ENCODE peak calls at places on chromosomes 16 and 17, in nine cellular contexts. One of them, this sample, is unnamed.

GRCh38 chr17:67377727-67378443 is 804 bp downstream of the PITPNC1 start:
- DNase-seq in iPS DF 19.7: no peak
- DNase-seq in C1 segment of cervical spinal cord: peak; percentile 56
- DNase-seq in T-helper 17 cell: peak; percentile 36
- DNase-seq in stimulated activated CD4-positive, alpha-beta T cell treated with anti-CD3 and anti-CD28 coated beads, Interleukin-1b, Interleukin-23, amount 100 ng/mL, for 1 hour: peak; percentile 30
- DNase-seq in AG04450: no peak
- DNase-seq in astrocyte of the hippocampus: peak; percentile 77
- DNase-seq in Caki2: peak; percentile 54
- DNase-seq in NCI-H1417: peak; percentile 81
- DNase-seq in this sample: peak; percentile 66

GRCh38 chr16:12119562-12119961 is 143.0 kb downstream of the SNX29 start:
- DNase-seq in C1 segment of cervical spinal cord: no peak
- DNase-seq in astrocyte of the hippocampus: peak; percentile 32
- DNase-seq in T-helper 17 cell: no peak
- DNase-seq in iPS DF 19.7: no peak
- DNase-seq in Caki2: no peak
- DNase-seq in NCI-H1417: no peak
- DNase-seq in stimulated activated CD4-positive, alpha-beta T cell treated with anti-CD3 and anti-CD28 coated beads, Interleukin-1b, Interleukin-23, amount 100 ng/mL, for 1 hour: no peak
- DNase-seq in AG04450: no peak
- DNase-seq in this sample: no peak

GRCh38 chr17:38636054-38636453 is 30.3 kb upstream of the SRCIN1 start:
- DNase-seq in astrocyte of the hippocampus: no peak
- DNase-seq in stimulated activated CD4-positive, alpha-beta T cell treated with anti-CD3 and anti-CD28 coated beads, Interleukin-1b, Interleukin-23, amount 100 ng/mL, for 1 hour: no peak
- DNase-seq in NCI-H1417: peak; percentile 8
- DNase-seq in T-helper 17 cell: no peak
- DNase-seq in Caki2: no peak
- DNase-seq in C1 segment of cervical spinal cord: no peak
- DNase-seq in AG04450: no peak
- DNase-seq in iPS DF 19.7: peak; percentile 35
- DNase-seq in this sample: no peak

GRCh38 chr17:55391244-55391757 is 30.3 kb downstream of the MMD start:
- DNase-seq in astrocyte of the hippocampus: no peak
- DNase-seq in stimulated activated CD4-positive, alpha-beta T cell treated with anti-CD3 and anti-CD28 coated beads, Interleukin-1b, Interleukin-23, amount 100 ng/mL, for 1 hour: no peak
- DNase-seq in C1 segment of cervical spinal cord: no peak
- DNase-seq in iPS DF 19.7: no peak
- DNase-seq in T-helper 17 cell: no peak
- DNase-seq in NCI-H1417: no peak
- DNase-seq in Caki2: no peak
- DNase-seq in AG04450: no peak
- DNase-seq in this sample: no peak

GRCh38 chr16:87979352-87979751 is 28.1 kb downstream of the BANP start:
- DNase-seq in Caki2: no peak
- DNase-seq in AG04450: no peak
- DNase-seq in astrocyte of the hippocampus: no peak
- DNase-seq in iPS DF 19.7: no peak
- DNase-seq in NCI-H1417: no peak
- DNase-seq in stimulated activated CD4-positive, alpha-beta T cell treated with anti-CD3 and anti-CD28 coated beads, Interleukin-1b, Interleukin-23, amount 100 ng/mL, for 1 hour: no peak
- DNase-seq in C1 segment of cervical spinal cord: no peak
- DNase-seq in T-helper 17 cell: no peak
- DNase-seq in this sample: no peak

GRCh38 chr17:56771975-56772374 is 61.7 kb downstream of the C17orf67 start:
- DNase-seq in C1 segment of cervical spinal cord: no peak
- DNase-seq in AG04450: no peak
- DNase-seq in T-helper 17 cell: no peak
- DNase-seq in stimulated activated CD4-positive, alpha-beta T cell treated with anti-CD3 and anti-CD28 coated beads, Interleukin-1b, Interleukin-23, amount 100 ng/mL, for 1 hour: no peak
- DNase-seq in NCI-H1417: no peak
- DNase-seq in iPS DF 19.7: no peak
- DNase-seq in astrocyte of the hippocampus: no peak
- DNase-seq in Caki2: no peak
- DNase-seq in this sample: no peak

GRCh38 chr17:41772218-41772585 is 14.3 kb downstream of the JUP start:
- DNase-seq in iPS DF 19.7: no peak
- DNase-seq in C1 segment of cervical spinal cord: no peak
- DNase-seq in NCI-H1417: peak; percentile 53
- DNase-seq in astrocyte of the hippocampus: no peak
- DNase-seq in T-helper 17 cell: no peak
- DNase-seq in stimulated activated CD4-positive, alpha-beta T cell treated with anti-CD3 and anti-CD28 coated beads, Interleukin-1b, Interleukin-23, amount 100 ng/mL, for 1 hour: no peak
- DNase-seq in AG04450: no peak
- DNase-seq in Caki2: no peak
- DNase-seq in this sample: no peak

GRCh38 chr17:79836952-79837887 is 2.0 kb downstream of the CBX4 start:
- DNase-seq in C1 segment of cervical spinal cord: no peak
- DNase-seq in astrocyte of the hippocampus: peak; percentile 83
- DNase-seq in Caki2: peak; percentile 61
- DNase-seq in T-helper 17 cell: no peak
- DNase-seq in stimulated activated CD4-positive, alpha-beta T cell treated with anti-CD3 and anti-CD28 coated beads, Interleukin-1b, Interleukin-23, amount 100 ng/mL, for 1 hour: no peak
- DNase-seq in iPS DF 19.7: no peak
- DNase-seq in AG04450: no peak
- DNase-seq in NCI-H1417: no peak
- DNase-seq in this sample: peak; percentile 88

GRCh38 chr17:75594499-75595283 is 7.1 kb downstream of the MYO15B start:
- DNase-seq in NCI-H1417: peak; percentile 8
- DNase-seq in Caki2: no peak
- DNase-seq in T-helper 17 cell: no peak
- DNase-seq in iPS DF 19.7: no peak
- DNase-seq in C1 segment of cervical spinal cord: no peak
- DNase-seq in AG04450: no peak
- DNase-seq in stimulated activated CD4-positive, alpha-beta T cell treated with anti-CD3 and anti-CD28 coated beads, Interleukin-1b, Interleukin-23, amount 100 ng/mL, for 1 hour: no peak
- DNase-seq in astrocyte of the hippocampus: no peak
- DNase-seq in this sample: no peak

GRCh38 chr17:19482571-19482970 is 51.1 kb upstream of the SLC47A1 start:
- DNase-seq in iPS DF 19.7: no peak
- DNase-seq in astrocyte of the hippocampus: peak; percentile 70
- DNase-seq in T-helper 17 cell: no peak
- DNase-seq in stimulated activated CD4-positive, alpha-beta T cell treated with anti-CD3 and anti-CD28 coated beads, Interleukin-1b, Interleukin-23, amount 100 ng/mL, for 1 hour: no peak
- DNase-seq in NCI-H1417: no peak
- DNase-seq in Caki2: no peak
- DNase-seq in AG04450: no peak
- DNase-seq in C1 segment of cervical spinal cord: no peak
- DNase-seq in this sample: no peak

GRCh38 chr17:63622571-63623390 is 564 bp downstream of the MAP3K3 start:
- DNase-seq in NCI-H1417: peak; percentile 69
- DNase-seq in stimulated activated CD4-positive, alpha-beta T cell treated with anti-CD3 and anti-CD28 coated beads, Interleukin-1b, Interleukin-23, amount 100 ng/mL, for 1 hour: peak; percentile 31
- DNase-seq in Caki2: peak; percentile 32
- DNase-seq in iPS DF 19.7: no peak
- DNase-seq in astrocyte of the hippocampus: peak; percentile 79
- DNase-seq in C1 segment of cervical spinal cord: peak; percentile 78
- DNase-seq in T-helper 17 cell: peak; percentile 44
- DNase-seq in AG04450: no peak
- DNase-seq in this sample: peak; percentile 72

GRCh38 chr17:82217530-82218204 is 5.0 kb upstream of the CCDC57 start:
- DNase-seq in Caki2: peak; percentile 26
- DNase-seq in iPS DF 19.7: no peak
- DNase-seq in T-helper 17 cell: no peak
- DNase-seq in NCI-H1417: no peak
- DNase-seq in astrocyte of the hippocampus: peak; percentile 92
- DNase-seq in AG04450: peak; percentile 69
- DNase-seq in C1 segment of cervical spinal cord: peak; percentile 31
- DNase-seq in stimulated activated CD4-positive, alpha-beta T cell treated with anti-CD3 and anti-CD28 coated beads, Interleukin-1b, Interleukin-23, amount 100 ng/mL, for 1 hour: no peak
- DNase-seq in this sample: peak; percentile 96

GRCh38 chr17:66412857-66413563 is 110.6 kb downstream of the PRKCA start:
- DNase-seq in C1 segment of cervical spinal cord: no peak
- DNase-seq in stimulated activated CD4-positive, alpha-beta T cell treated with anti-CD3 and anti-CD28 coated beads, Interleukin-1b, Interleukin-23, amount 100 ng/mL, for 1 hour: no peak
- DNase-seq in iPS DF 19.7: no peak
- DNase-seq in AG04450: no peak
- DNase-seq in T-helper 17 cell: no peak
- DNase-seq in Caki2: no peak
- DNase-seq in astrocyte of the hippocampus: no peak
- DNase-seq in NCI-H1417: no peak
- DNase-seq in this sample: no peak

GRCh38 chr17:75551276-75551675 is 25.8 kb downstream of the LLGL2 start:
- DNase-seq in T-helper 17 cell: no peak
- DNase-seq in AG04450: no peak
- DNase-seq in C1 segment of cervical spinal cord: no peak
- DNase-seq in stimulated activated CD4-positive, alpha-beta T cell treated with anti-CD3 and anti-CD28 coated beads, Interleukin-1b, Interleukin-23, amount 100 ng/mL, for 1 hour: no peak
- DNase-seq in NCI-H1417: no peak
- DNase-seq in iPS DF 19.7: no peak
- DNase-seq in astrocyte of the hippocampus: no peak
- DNase-seq in Caki2: peak; percentile 20
- DNase-seq in this sample: no peak

GRCh38 chr16:87054856-87055255 is 262.3 kb downstream of the C16orf95 start:
- DNase-seq in iPS DF 19.7: no peak
- DNase-seq in Caki2: no peak
- DNase-seq in astrocyte of the hippocampus: no peak
- DNase-seq in NCI-H1417: no peak
- DNase-seq in T-helper 17 cell: no peak
- DNase-seq in stimulated activated CD4-positive, alpha-beta T cell treated with anti-CD3 and anti-CD28 coated beads, Interleukin-1b, Interleukin-23, amount 100 ng/mL, for 1 hour: no peak
- DNase-seq in C1 segment of cervical spinal cord: no peak
- DNase-seq in AG04450: no peak
- DNase-seq in this sample: no peak

GRCh38 chr16:57540387-57540786 is 2.1 kb upstream of the ADGRG5 start:
- DNase-seq in AG04450: no peak
- DNase-seq in stimulated activated CD4-positive, alpha-beta T cell treated with anti-CD3 and anti-CD28 coated beads, Interleukin-1b, Interleukin-23, amount 100 ng/mL, for 1 hour: no peak
- DNase-seq in astrocyte of the hippocampus: no peak
- DNase-seq in iPS DF 19.7: no peak
- DNase-seq in T-helper 17 cell: no peak
- DNase-seq in C1 segment of cervical spinal cord: no peak
- DNase-seq in NCI-H1417: no peak
- DNase-seq in Caki2: no peak
- DNase-seq in this sample: no peak

GRCh38 chr17:14373587-14374259 is 72.8 kb downstream of the HS3ST3B1 start:
- DNase-seq in T-helper 17 cell: no peak
- DNase-seq in iPS DF 19.7: no peak
- DNase-seq in stimulated activated CD4-positive, alpha-beta T cell treated with anti-CD3 and anti-CD28 coated beads, Interleukin-1b, Interleukin-23, amount 100 ng/mL, for 1 hour: no peak
- DNase-seq in AG04450: no peak
- DNase-seq in astrocyte of the hippocampus: no peak
- DNase-seq in NCI-H1417: no peak
- DNase-seq in C1 segment of cervical spinal cord: no peak
- DNase-seq in Caki2: peak; percentile 12
- DNase-seq in this sample: peak; percentile 53

GRCh38 chr17:78459696-78460095 is 81.2 kb downstream of the PGS1 start:
- DNase-seq in stimulated activated CD4-positive, alpha-beta T cell treated with anti-CD3 and anti-CD28 coated beads, Interleukin-1b, Interleukin-23, amount 100 ng/mL, for 1 hour: no peak
- DNase-seq in iPS DF 19.7: no peak
- DNase-seq in Caki2: no peak
- DNase-seq in NCI-H1417: no peak
- DNase-seq in C1 segment of cervical spinal cord: no peak
- DNase-seq in T-helper 17 cell: no peak
- DNase-seq in AG04450: no peak
- DNase-seq in astrocyte of the hippocampus: no peak
- DNase-seq in this sample: no peak

GRCh38 chr17:31357831-31358400 is 33.6 kb upstream of the RAB11FIP4 start:
- DNase-seq in stimulated activated CD4-positive, alpha-beta T cell treated with anti-CD3 and anti-CD28 coated beads, Interleukin-1b, Interleukin-23, amount 100 ng/mL, for 1 hour: no peak
- DNase-seq in iPS DF 19.7: no peak
- DNase-seq in NCI-H1417: no peak
- DNase-seq in AG04450: no peak
- DNase-seq in T-helper 17 cell: no peak
- DNase-seq in Caki2: no peak
- DNase-seq in astrocyte of the hippocampus: no peak
- DNase-seq in C1 segment of cervical spinal cord: no peak
- DNase-seq in this sample: no peak

GRCh38 chr17:40069751-40070643 is 7.2 kb downstream of the THRA start:
- DNase-seq in C1 segment of cervical spinal cord: peak; percentile 48
- DNase-seq in stimulated activated CD4-positive, alpha-beta T cell treated with anti-CD3 and anti-CD28 coated beads, Interleukin-1b, Interleukin-23, amount 100 ng/mL, for 1 hour: no peak
- DNase-seq in NCI-H1417: peak; percentile 89
- DNase-seq in T-helper 17 cell: no peak
- DNase-seq in Caki2: no peak
- DNase-seq in iPS DF 19.7: no peak
- DNase-seq in astrocyte of the hippocampus: peak; percentile 62
- DNase-seq in AG04450: no peak
- DNase-seq in this sample: peak; percentile 44

GRCh38 chr16:15925631-15926030 is 23.8 kb upstream of the ABCC1 start:
- DNase-seq in T-helper 17 cell: no peak
- DNase-seq in stimulated activated CD4-positive, alpha-beta T cell treated with anti-CD3 and anti-CD28 coated beads, Interleukin-1b, Interleukin-23, amount 100 ng/mL, for 1 hour: no peak
- DNase-seq in astrocyte of the hippocampus: no peak
- DNase-seq in C1 segment of cervical spinal cord: no peak
- DNase-seq in Caki2: no peak
- DNase-seq in iPS DF 19.7: no peak
- DNase-seq in AG04450: no peak
- DNase-seq in NCI-H1417: no peak
- DNase-seq in this sample: peak; percentile 1

GRCh38 chr17:15977894-15978293 is 21.6 kb downstream of the ZSWIM7 start:
- DNase-seq in C1 segment of cervical spinal cord: no peak
- DNase-seq in stimulated activated CD4-positive, alpha-beta T cell treated with anti-CD3 and anti-CD28 coated beads, Interleukin-1b, Interleukin-23, amount 100 ng/mL, for 1 hour: no peak
- DNase-seq in AG04450: no peak
- DNase-seq in Caki2: no peak
- DNase-seq in NCI-H1417: no peak
- DNase-seq in iPS DF 19.7: no peak
- DNase-seq in astrocyte of the hippocampus: no peak
- DNase-seq in T-helper 17 cell: no peak
- DNase-seq in this sample: no peak

GRCh38 chr17:46061435-46061834 is 62.4 kb downstream of the STH start:
- DNase-seq in stimulated activated CD4-positive, alpha-beta T cell treated with anti-CD3 and anti-CD28 coated beads, Interleukin-1b, Interleukin-23, amount 100 ng/mL, for 1 hour: no peak
- DNase-seq in NCI-H1417: peak; percentile 37
- DNase-seq in astrocyte of the hippocampus: no peak
- DNase-seq in Caki2: no peak
- DNase-seq in C1 segment of cervical spinal cord: no peak
- DNase-seq in T-helper 17 cell: no peak
- DNase-seq in AG04450: no peak
- DNase-seq in iPS DF 19.7: no peak
- DNase-seq in this sample: no peak

GRCh38 chr16:22183901-22184614 is 21.8 kb downstream of the SDR42E2 start:
- DNase-seq in iPS DF 19.7: no peak
- DNase-seq in astrocyte of the hippocampus: no peak
- DNase-seq in AG04450: no peak
- DNase-seq in C1 segment of cervical spinal cord: no peak
- DNase-seq in Caki2: no peak
- DNase-seq in NCI-H1417: peak; percentile 6
- DNase-seq in T-helper 17 cell: no peak
- DNase-seq in stimulated activated CD4-positive, alpha-beta T cell treated with anti-CD3 and anti-CD28 coated beads, Interleukin-1b, Interleukin-23, amount 100 ng/mL, for 1 hour: no peak
- DNase-seq in this sample: no peak

GRCh38 chr16:81004646-81005353 is 1.9 kb downstream of the CMC2 start:
- DNase-seq in Caki2: peak; percentile 66
- DNase-seq in C1 segment of cervical spinal cord: no peak
- DNase-seq in stimulated activated CD4-positive, alpha-beta T cell treated with anti-CD3 and anti-CD28 coated beads, Interleukin-1b, Interleukin-23, amount 100 ng/mL, for 1 hour: no peak
- DNase-seq in AG04450: peak; percentile 32
- DNase-seq in iPS DF 19.7: no peak
- DNase-seq in T-helper 17 cell: no peak
- DNase-seq in NCI-H1417: peak; percentile 59
- DNase-seq in astrocyte of the hippocampus: peak; percentile 74
- DNase-seq in this sample: peak; percentile 73

GRCh38 chr17:7219812-7220592 is at the start of the genes ACADVL and DLG4:
- DNase-seq in Caki2: peak; percentile 83
- DNase-seq in NCI-H1417: peak; percentile 73
- DNase-seq in astrocyte of the hippocampus: peak; percentile 96
- DNase-seq in C1 segment of cervical spinal cord: peak; percentile 85
- DNase-seq in AG04450: peak; percentile 74
- DNase-seq in iPS DF 19.7: no peak
- DNase-seq in stimulated activated CD4-positive, alpha-beta T cell treated with anti-CD3 and anti-CD28 coated beads, Interleukin-1b, Interleukin-23, amount 100 ng/mL, for 1 hour: no peak
- DNase-seq in T-helper 17 cell: peak; percentile 54
- DNase-seq in this sample: peak; percentile 94

GRCh38 chr16:19872179-19872863 is 12.3 kb downstream of the GPRC5B start:
- DNase-seq in C1 segment of cervical spinal cord: peak; percentile 78
- DNase-seq in stimulated activated CD4-positive, alpha-beta T cell treated with anti-CD3 and anti-CD28 coated beads, Interleukin-1b, Interleukin-23, amount 100 ng/mL, for 1 hour: no peak
- DNase-seq in astrocyte of the hippocampus: no peak
- DNase-seq in iPS DF 19.7: no peak
- DNase-seq in NCI-H1417: no peak
- DNase-seq in T-helper 17 cell: no peak
- DNase-seq in AG04450: no peak
- DNase-seq in Caki2: no peak
- DNase-seq in this sample: no peak

GRCh38 chr16:52114414-52114813 is 432.5 kb downstream of the TOX3 start:
- DNase-seq in stimulated activated CD4-positive, alpha-beta T cell treated with anti-CD3 and anti-CD28 coated beads, Interleukin-1b, Interleukin-23, amount 100 ng/mL, for 1 hour: no peak
- DNase-seq in astrocyte of the hippocampus: peak; percentile 71
- DNase-seq in C1 segment of cervical spinal cord: no peak
- DNase-seq in Caki2: peak; percentile 59
- DNase-seq in iPS DF 19.7: no peak
- DNase-seq in NCI-H1417: peak; percentile 3
- DNase-seq in AG04450: no peak
- DNase-seq in T-helper 17 cell: no peak
- DNase-seq in this sample: no peak

GRCh38 chr16:2082171-2082982 is 34.6 kb downstream of the TSC2 start:
- DNase-seq in Caki2: no peak
- DNase-seq in NCI-H1417: peak; percentile 90
- DNase-seq in C1 segment of cervical spinal cord: no peak
- DNase-seq in astrocyte of the hippocampus: no peak
- DNase-seq in stimulated activated CD4-positive, alpha-beta T cell treated with anti-CD3 and anti-CD28 coated beads, Interleukin-1b, Interleukin-23, amount 100 ng/mL, for 1 hour: no peak
- DNase-seq in T-helper 17 cell: no peak
- DNase-seq in AG04450: no peak
- DNase-seq in iPS DF 19.7: no peak
- DNase-seq in this sample: peak; percentile 45

GRCh38 chr17:21161498-21162393 is 35.0 kb downstream of the DHRS7B start:
- DNase-seq in AG04450: no peak
- DNase-seq in T-helper 17 cell: no peak
- DNase-seq in NCI-H1417: no peak
- DNase-seq in C1 segment of cervical spinal cord: no peak
- DNase-seq in stimulated activated CD4-positive, alpha-beta T cell treated with anti-CD3 and anti-CD28 coated beads, Interleukin-1b, Interleukin-23, amount 100 ng/mL, for 1 hour: no peak
- DNase-seq in Caki2: no peak
- DNase-seq in astrocyte of the hippocampus: no peak
- DNase-seq in iPS DF 19.7: no peak
- DNase-seq in this sample: no peak

GRCh38 chr17:40561871-40562611 is 3.2 kb downstream of the CCR7 start:
- DNase-seq in T-helper 17 cell: no peak
- DNase-seq in iPS DF 19.7: no peak
- DNase-seq in Caki2: no peak
- DNase-seq in C1 segment of cervical spinal cord: no peak
- DNase-seq in NCI-H1417: no peak
- DNase-seq in AG04450: no peak
- DNase-seq in astrocyte of the hippocampus: no peak
- DNase-seq in stimulated activated CD4-positive, alpha-beta T cell treated with anti-CD3 and anti-CD28 coated beads, Interleukin-1b, Interleukin-23, amount 100 ng/mL, for 1 hour: no peak
- DNase-seq in this sample: no peak

This sample was measured in cardiac muscle cell.